ENCODE peak calls at places on chromosomes 16 and 17, in six cellular contexts. N is nucleus accumbens; C is activated CD4-positive, alpha-beta memory T cell treated with anti-CD3 and anti-CD28 coated beads, Interleukin-2, amount 10 ng/mL, durations not matched to agents 7 days and 5 days; A is mucosa of gallbladder; H is B cell; F is posterior vena cava. O is an unnamed sample.

GRCh38 chr17:66702106-66702936 is 132.6 kb upstream of the CACNG5 start:
- DNase-seq in H (no peak), F (no peak), N (no peak), A (no peak), C (no peak), O (no peak)

GRCh38 chr17:59366773-59367656 is 35.6 kb downstream of the YPEL2 start:
- DNase-seq in N (no peak), H (no peak), A (peak), F (no peak), C (no peak), O (no peak)

GRCh38 chr17:80777274-80777673 is 214.4 kb upstream of the CHMP6 start:
- DNase-seq in A (no peak), N (no peak), F (no peak), H (no peak), C (no peak), O (no peak)

GRCh38 chr16:23072084-23072599 is 77.1 kb downstream of the USP31 start:
- DNase-seq in C (no peak), F (peak), H (no peak), N (no peak), A (peak), O (peak)

GRCh38 chr17:62718420-62718819 is 89.7 kb downstream of the MARCHF10 start:
- DNase-seq in A (no peak), F (no peak), H (no peak), C (no peak), N (no peak), O (no peak)

GRCh38 chr16:86479419-86479818 is 30.9 kb upstream of the FOXF1 start:
- DNase-seq in C (no peak), H (no peak), N (no peak), F (no peak), A (peak), O (no peak)

GRCh38 chr17:64599187-64599676 is 62.9 kb downstream of the SMURF2 start:
- DNase-seq in A (peak), F (no peak), H (peak), C (peak), N (no peak), O (no peak)

GRCh38 chr16:84885024-84885910 is 65.5 kb downstream of the CRISPLD2 start:
- DNase-seq in N (no peak), C (no peak), F (no peak), A (no peak), H (no peak), O (no peak)

GRCh38 chr16:83967838-83968482 is at the start of gene NECAB2:
- DNase-seq in F (peak), A (no peak), N (no peak), H (peak), C (no peak), O (no peak)

GRCh38 chr16:27244363-27244755 is 24.2 kb downstream of the NSMCE1 start:
- DNase-seq in H (no peak), C (no peak), A (no peak), F (peak), N (no peak), O (peak)

GRCh38 chr16:82936941-82937551 is 310.3 kb downstream of the CDH13 start:
- DNase-seq in N (no peak), C (no peak), F (no peak), H (no peak), A (no peak), O (no peak)

GRCh38 chr16:81123092-81123852 is 27.1 kb upstream of the GCSH start:
- DNase-seq in A (no peak), N (no peak), F (no peak), H (no peak), C (no peak), O (no peak)

GRCh38 chr17:79379700-79380099 is 231.2 kb downstream of the RBFOX3 start:
- DNase-seq in N (no peak), A (no peak), C (no peak), F (no peak), H (no peak), O (no peak)

GRCh38 chr16:49940464-49941224 is 84.4 kb upstream of the CNEP1R1 start:
- DNase-seq in C (peak), N (no peak), F (peak), A (no peak), H (no peak), O (peak)

GRCh38 chr17:17666111-17666714 is 15.0 kb upstream of the RAI1 start:
- DNase-seq in C (no peak), F (no peak), N (no peak), H (no peak), A (no peak), O (no peak)

GRCh38 chr16:23206986-23207385 is 24.4 kb downstream of the SCNN1G start:
- DNase-seq in F (no peak), H (no peak), N (no peak), A (no peak), C (no peak), O (no peak)

GRCh38 chr17:70610161-70610560 is 440.8 kb downstream of the KCNJ2 start:
- DNase-seq in A (no peak), N (no peak), F (no peak), H (no peak), C (no peak), O (no peak)

GRCh38 chr17:10842658-10843057 is 4.8 kb upstream of the PIRT start:
- DNase-seq in F (no peak), A (no peak), C (no peak), H (no peak), N (peak), O (no peak)

GRCh38 chr17:66784621-66785364 is 50.1 kb upstream of the CACNG5 start:
- DNase-seq in H (no peak), N (no peak), C (no peak), F (no peak), A (no peak), O (no peak)

GRCh38 chr16:50644730-50645129 is 36.4 kb downstream of the SNX20 start:
- DNase-seq in A (peak), H (peak), F (no peak), N (no peak), C (peak), O (no peak)

GRCh38 chr16:27025581-27025980 is 41.1 kb upstream of the C16orf82 start:
- DNase-seq in F (no peak), C (no peak), H (no peak), A (no peak), N (no peak), O (no peak)

GRCh38 chr16:89095401-89095974 is 1.8 kb downstream of the ACSF3 start:
- DNase-seq in C (no peak), F (no peak), N (no peak), H (no peak), A (no peak), O (no peak)

GRCh38 chr17:51056813-51057510 is 63.7 kb downstream of the SPAG9 start:
- DNase-seq in H (no peak), C (peak), N (peak), A (no peak), F (no peak), O (no peak)

GRCh38 chr17:65914784-65915342 is 277.1 kb downstream of the CEP112 start:
- DNase-seq in A (no peak), N (no peak), F (no peak), H (peak), C (no peak), O (no peak)

GRCh38 chr17:34579017-34579946 is at the start of gene TMEM132E:
- DNase-seq in N (peak), C (no peak), F (peak), A (peak), H (peak), O (no peak)

GRCh38 chr17:82489117-82489516 is 30.4 kb upstream of the FOXK2 start:
- DNase-seq in N (peak), H (no peak), A (no peak), F (peak), C (no peak), O (peak)

GRCh38 chr17:69588316-69588715 is 173.8 kb downstream of the MAP2K6 start:
- DNase-seq in A (no peak), F (no peak), N (no peak), H (no peak), C (no peak), O (no peak)

GRCh38 chr17:35084987-35085386 is 21.5 kb upstream of the RFFL start:
- DNase-seq in F (no peak), A (no peak), N (no peak), C (no peak), H (no peak), O (no peak)

GRCh38 chr16:66899945-66900688 is 18.6 kb downstream of the CDH16 start:
- DNase-seq in N (no peak), H (peak), A (peak), F (peak), C (no peak), O (peak)

GRCh38 chr17:17403899-17404576 is 72.8 kb upstream of the MED9 start:
- DNase-seq in F (no peak), A (no peak), C (peak), H (peak), N (peak), O (no peak)

GRCh38 chr16:4521971-4522623 is 16.5 kb downstream of the CDIP1 start:
- DNase-seq in A (no peak), H (no peak), F (peak), C (no peak), N (peak), O (no peak)

GRCh38 chr17:6092182-6092922 is 22.2 kb downstream of the WSCD1 start:
- DNase-seq in C (no peak), H (no peak), A (no peak), F (peak), N (no peak), O (peak)

GRCh38 chr16:84513111-84514065 is 8.9 kb upstream of the MEAK7 start:
- DNase-seq in F (peak), H (no peak), A (no peak), C (no peak), N (no peak), O (no peak)

GRCh38 chr17:28268610-28269313 is 50.2 kb upstream of the TMEM97 start:
- DNase-seq in F (no peak), C (no peak), H (no peak), A (no peak), N (no peak), O (peak)

GRCh38 chr16:79217375-79218011 is 383.0 kb downstream of the MAF start:
- DNase-seq in F (no peak), A (no peak), N (no peak), C (peak), H (no peak), O (peak)

GRCh38 chr16:77111057-77111456 is 79.9 kb upstream of the MON1B start:
- DNase-seq in A (no peak), N (no peak), H (no peak), C (no peak), F (no peak), O (no peak)

GRCh38 chr16:12160249-12160648 is 183.7 kb downstream of the SNX29 start:
- DNase-seq in N (no peak), H (no peak), C (no peak), F (peak), A (no peak), O (no peak)

GRCh38 chr17:51147641-51148040 is 5.7 kb upstream of the NME1 start:
- DNase-seq in H (no peak), C (no peak), F (no peak), N (no peak), A (no peak), O (no peak)

GRCh38 chr16:68356249-68356918 is 45.6 kb downstream of the PRMT7 start:
- DNase-seq in N (no peak), C (peak), A (peak), H (peak), F (no peak), O (no peak)

O was measured in lower leg skin.